ENCODE peak calls at places on chromosomes 3 and 15, in four cellular contexts. G is left ventricle myocardium inferior; R is IMR-90; W is CD8-positive, alpha-beta T cell. S is an unnamed sample.

GRCh38 chr3:126418661-126419131 is 24.0 kb downstream of the CFAP100 start:
- DNase-seq in R (no peak), W (no peak), G (no peak), S (no peak)

GRCh38 chr15:75672646-75673425 is 25.1 kb downstream of the SNX33 start:
- DNase-seq in G (peak; percentile 53), R (peak; percentile 91), W (no peak), S (peak; percentile 67)

GRCh38 chr3:188319569-188319968 is 165.6 kb downstream of the LPP start:
- DNase-seq in R (peak; percentile 65), G (no peak), W (no peak), S (peak; percentile 54)

GRCh38 chr15:90264649-90265048 is 823 bp upstream of the NGRN start:
- DNase-seq in R (no peak), G (no peak), W (no peak), S (no peak)

GRCh38 chr3:132256984-132257383 is 60.2 kb upstream of the ACP3 start:
- DNase-seq in W (no peak), R (peak; percentile 56), G (no peak), S (peak; percentile 23)

GRCh38 chr3:52193059-52193458 is 4.9 kb upstream of the ALAS1 start:
- DNase-seq in W (no peak), G (peak; percentile 62), R (peak; percentile 44), S (no peak)

GRCh38 chr15:40239671-40240618 is 1.1 kb downstream of the PAK6 start:
- DNase-seq in R (no peak), G (no peak), W (no peak), S (peak; percentile 83)

GRCh38 chr3:132781922-132782321 is 59.7 kb upstream of the NPHP3 start:
- DNase-seq in G (no peak), W (no peak), R (no peak), S (no peak)

GRCh38 chr3:80190051-80190450 is 422.3 kb upstream of the ROBO1 start:
- DNase-seq in W (no peak), R (peak; percentile 30), G (no peak), S (peak; percentile 93)

GRCh38 chr15:92315595-92316211 is 78.0 kb upstream of the ST8SIA2 start:
- DNase-seq in R (no peak), G (no peak), W (no peak), S (no peak)

GRCh38 chr15:51708013-51708412 is 26.7 kb downstream of the SCG3 start:
- DNase-seq in R (no peak), G (no peak), W (no peak), S (no peak)

GRCh38 chr3:157282261-157283191 is 122.6 kb upstream of the CCNL1 start:
- DNase-seq in G (no peak), W (no peak), R (peak; percentile 93), S (peak; percentile 89)

GRCh38 chr3:42451546-42452230 is 41.3 kb upstream of the LYZL4 start:
- DNase-seq in R (no peak), W (no peak), G (no peak), S (peak; percentile 13)

GRCh38 chr3:31903686-31904431 is 77.2 kb downstream of the OSBPL10 start:
- DNase-seq in W (no peak), R (no peak), G (no peak), S (peak; percentile 33)

GRCh38 chr15:68558318-68559305 is 20.2 kb upstream of the CORO2B start:
- DNase-seq in R (no peak), W (no peak), G (no peak), S (no peak)

GRCh38 chr3:9917820-9918219 is 922 bp downstream of the IL17RC start:
- DNase-seq in W (no peak), R (no peak), G (no peak), S (no peak)

GRCh38 chr15:77830041-77830440 is 197.3 kb upstream of the LINGO1 start:
- DNase-seq in G (no peak), R (peak; percentile 62), W (no peak), S (no peak)

GRCh38 chr3:143849854-143850549 is 1.7 kb upstream of the SLC9A9 start:
- DNase-seq in R (peak; percentile 90), G (no peak), W (no peak), S (peak; percentile 88)

GRCh38 chr3:126782554-126782953 is 78.5 kb downstream of the CHCHD6 start:
- DNase-seq in G (no peak), R (peak; percentile 87), W (no peak), S (peak; percentile 96)

GRCh38 chr3:151305081-151305777 is 11.4 kb downstream of the GPR87 start:
- DNase-seq in G (no peak), R (peak; percentile 95), W (no peak), S (peak; percentile 98)

GRCh38 chr3:12574131-12574530 is 17.2 kb downstream of the MKRN2 start:
- DNase-seq in W (no peak), G (no peak), R (peak; percentile 52), S (peak; percentile 11)

GRCh38 chr3:95280711-95281352 is 1218.0 kb downstream of the NSUN3 start:
- DNase-seq in G (no peak), W (no peak), R (no peak), S (no peak)

GRCh38 chr3:17033516-17034168 is 148.9 kb downstream of the PLCL2 start:
- DNase-seq in R (peak; percentile 8), W (no peak), G (no peak), S (no peak)

GRCh38 chr15:50880221-50880620 is 28.3 kb upstream of the AP4E1 start:
- DNase-seq in G (no peak), R (no peak), W (no peak), S (peak; percentile 11)

GRCh38 chr15:60511351-60512157 is 32.6 kb upstream of the ICE2 start:
- DNase-seq in W (no peak), G (no peak), R (peak; percentile 10), S (no peak)

GRCh38 chr3:52254608-52255007 is 9.0 kb downstream of the PPM1M start:
- DNase-seq in R (no peak), W (no peak), G (no peak), S (no peak)

GRCh38 chr15:68783226-68784054 is 37.3 kb downstream of the ANP32A start:
- DNase-seq in G (no peak), R (no peak), W (peak; percentile 39), S (no peak)

GRCh38 chr15:53559364-53560253 is 199.9 kb downstream of the WDR72 start:
- DNase-seq in R (no peak), G (no peak), W (no peak), S (no peak)

GRCh38 chr3:67421912-67422311 is 232.5 kb downstream of the SUCLG2 start:
- DNase-seq in G (no peak), R (no peak), W (no peak), S (no peak)

GRCh38 chr3:99710094-99710493 is 71.7 kb downstream of the COL8A1 start:
- DNase-seq in W (no peak), G (no peak), R (no peak), S (no peak)

GRCh38 chr15:93271871-93272270 is 182.9 kb upstream of the RGMA start:
- DNase-seq in W (no peak), R (no peak), G (no peak), S (no peak)

GRCh38 chr3:143066033-143066432 is 53.5 kb upstream of the CHST2 start:
- DNase-seq in G (no peak), R (no peak), W (no peak), S (no peak)

GRCh38 chr3:190697901-190698300 is 164.6 kb downstream of the GMNC start:
- DNase-seq in R (peak; percentile 59), W (no peak), G (no peak), S (peak; percentile 33)

GRCh38 chr3:69326821-69327433 is 59.0 kb downstream of the FRMD4B start:
- DNase-seq in W (no peak), R (no peak), G (no peak), S (no peak)

GRCh38 chr3:69322110-69322509 is 63.8 kb downstream of the FRMD4B start:
- DNase-seq in G (no peak), R (no peak), W (no peak), S (no peak)

GRCh38 chr3:69325151-69325550 is 60.7 kb downstream of the FRMD4B start:
- DNase-seq in R (no peak), W (no peak), G (no peak), S (no peak)

GRCh38 chr3:69323941-69324340 is 61.9 kb downstream of the FRMD4B start:
- DNase-seq in R (no peak), G (no peak), W (no peak), S (no peak)

GRCh38 chr3:69324362-69325025 is 61.4 kb downstream of the FRMD4B start:
- DNase-seq in G (no peak), W (no peak), R (no peak), S (no peak)
- TF ChIP-seq CTCF in G (peak; percentile 66), W (peak; percentile 11), R (no peak), S (peak; percentile 55)

GRCh38 chr3:128494152-128494650 is 1.2 kb upstream of the GATA2 start:
- DNase-seq in W (no peak), R (no peak), G (no peak), S (no peak)

GRCh38 chr3:128491900-128492352 is 1.1 kb downstream of the GATA2 start:
- DNase-seq in W (no peak), R (no peak), G (no peak), S (no peak)

GRCh38 chr3:128495435-128495970 is 2.5 kb upstream of the GATA2 start:
- DNase-seq in R (no peak), G (no peak), W (no peak), S (no peak)

GRCh38 chr3:128492353-128493220 is at the start of gene GATA2:
- DNase-seq in G (no peak), R (no peak), W (no peak), S (no peak)

GRCh38 chr3:128493221-128494151 is 485 bp upstream of the GATA2 start:
- DNase-seq in G (no peak), W (no peak), R (no peak), S (no peak)
- H3K4me1 ChIP-seq in G (peaks cover 70% of the 10 kb centered on the region), W (peaks cover 50% of the 10 kb centered on the region), R (peaks cover 5% of the 10 kb centered on the region), S (no peaks in the 10 kb centered on the region)

DNA sequence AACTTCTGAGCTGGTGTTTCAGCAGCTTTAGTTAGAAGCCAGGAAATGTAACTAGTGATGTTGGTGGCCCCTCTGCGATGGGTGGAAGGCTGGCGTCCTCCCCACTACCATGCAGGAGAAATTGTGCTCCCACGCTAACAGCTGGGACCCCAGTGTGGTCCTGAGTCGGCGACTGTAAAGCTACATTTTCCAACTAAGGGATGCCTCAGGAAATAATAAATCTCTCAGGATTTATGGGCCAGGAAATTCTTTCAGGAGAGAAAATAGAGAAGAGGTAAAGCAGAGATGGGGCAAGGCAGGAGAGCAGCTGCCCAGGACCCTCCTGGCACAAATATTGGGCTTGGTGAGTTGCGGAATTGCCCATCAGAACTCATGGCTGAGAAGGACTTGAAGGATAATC is 186.9 kb downstream of the OPA1 start:
- DNase-seq in R (no peak), W (no peak), G (no peak), S (no peak)
- TF ChIP-seq CTCF in R (no peak), W (no peak), G (no peak), S (no peak)

GRCh38 chr3:184133840-184134745 is 1.1 kb upstream of the EIF2B5 start:
- DNase-seq in R (peak; percentile 78), G (peak; percentile 87), W (no peak), S (peak; percentile 79)

GRCh38 chr3:184132947-184133346 is 2.2 kb upstream of the EIF2B5 start:
- DNase-seq in G (no peak), W (no peak), R (no peak), S (no peak)

GRCh38 chr3:184134746-184135148 is 411 bp upstream of the EIF2B5 start:
- DNase-seq in W (no peak), R (no peak), G (no peak), S (no peak)

GRCh38 chr3:184126006-184126405 is 9.2 kb upstream of the EIF2B5 start:
- DNase-seq in R (peak; percentile 34), W (no peak), G (no peak), S (no peak)

DNA sequence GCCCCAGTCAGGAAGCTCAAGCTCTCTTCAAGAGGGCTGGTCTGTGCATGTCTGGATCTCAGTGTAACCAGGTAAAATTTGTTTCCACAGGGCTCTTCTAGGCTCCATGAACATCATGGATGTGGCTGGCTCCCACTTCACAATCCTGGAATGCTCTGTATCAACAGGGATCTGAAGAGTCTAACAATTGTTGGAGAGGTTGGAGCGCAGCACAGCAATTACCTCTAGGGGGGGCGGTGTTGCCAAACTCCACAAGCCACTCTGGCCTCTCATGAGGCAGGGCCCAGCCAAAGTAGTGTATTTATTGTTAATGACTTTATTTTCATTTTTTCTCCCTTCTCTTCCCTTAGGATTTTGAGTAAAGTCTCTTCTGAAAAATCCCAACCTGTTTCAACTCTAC is 6.1 kb upstream of the EIF2B5 start:
- DNase-seq in R (peak; percentile 58), G (no peak), W (no peak), S (peak; percentile 24)
- H3K4me1 ChIP-seq in R (no peaks in the 10 kb centered on the region), G (peaks cover 4% of the 10 kb centered on the region), W (peaks cover 5% of the 10 kb centered on the region), S (peaks cover 4% of the 10 kb centered on the region)

S was measured in foreskin keratinocyte.